ENCODE peak calls at places on chromosomes 11 and 22, in ten cellular contexts. One of them, this sample, is unnamed.

GRCh38 chr11:68525930-68526329 is 65.4 kb downstream of the PPP6R3 start:
- DNase-seq in body of pancreas: no peak
- DNase-seq in cardiac muscle cell: peak; percentile 56
- DNase-seq in Caco-2: no peak
- DNase-seq in CD8-positive, alpha-beta T cell: no peak
- DNase-seq in choroid plexus epithelial cell: peak; percentile 42
- DNase-seq in ascending aorta: no peak
- DNase-seq in sigmoid colon: no peak
- DNase-seq in astrocyte of the cerebellum: peak; percentile 54
- DNase-seq in Panc1: no peak
- DNase-seq in this sample: no peak

GRCh38 chr11:32615422-32615821 is 31.8 kb downstream of the EIF3M start:
- DNase-seq in body of pancreas: no peak
- DNase-seq in cardiac muscle cell: peak; percentile 69
- DNase-seq in Caco-2: no peak
- DNase-seq in CD8-positive, alpha-beta T cell: no peak
- DNase-seq in choroid plexus epithelial cell: peak; percentile 66
- DNase-seq in ascending aorta: no peak
- DNase-seq in sigmoid colon: no peak
- DNase-seq in astrocyte of the cerebellum: peak; percentile 8
- DNase-seq in Panc1: no peak
- DNase-seq in this sample: no peak

GRCh38 chr11:82547163-82547560 is 186.5 kb downstream of the FAM181B start:
- DNase-seq in body of pancreas: no peak
- DNase-seq in cardiac muscle cell: no peak
- DNase-seq in Caco-2: peak; percentile 49
- DNase-seq in CD8-positive, alpha-beta T cell: no peak
- DNase-seq in choroid plexus epithelial cell: no peak
- DNase-seq in ascending aorta: no peak
- DNase-seq in sigmoid colon: no peak
- DNase-seq in astrocyte of the cerebellum: no peak
- DNase-seq in Panc1: no peak
- DNase-seq in this sample: no peak

GRCh38 chr11:61760946-61761345 is 8.5 kb downstream of the MYRF start:
- DNase-seq in body of pancreas: no peak
- DNase-seq in cardiac muscle cell: no peak
- DNase-seq in Caco-2: no peak
- DNase-seq in CD8-positive, alpha-beta T cell: no peak
- DNase-seq in choroid plexus epithelial cell: no peak
- DNase-seq in ascending aorta: no peak
- DNase-seq in sigmoid colon: no peak
- DNase-seq in astrocyte of the cerebellum: no peak
- DNase-seq in Panc1: no peak
- DNase-seq in this sample: no peak

GRCh38 chr22:20571531-20572007 is 64.2 kb downstream of the MED15 start:
- DNase-seq in body of pancreas: peak; percentile 41
- DNase-seq in cardiac muscle cell: peak; percentile 54
- DNase-seq in Caco-2: peak; percentile 43
- DNase-seq in CD8-positive, alpha-beta T cell: peak; percentile 87
- DNase-seq in choroid plexus epithelial cell: peak; percentile 44
- DNase-seq in ascending aorta: no peak
- DNase-seq in sigmoid colon: no peak
- DNase-seq in astrocyte of the cerebellum: no peak
- DNase-seq in Panc1: peak; percentile 13
- DNase-seq in this sample: no peak

GRCh38 chr11:27055065-27055682 is 14.6 kb downstream of the BBOX1 start:
- DNase-seq in body of pancreas: no peak
- DNase-seq in cardiac muscle cell: peak; percentile 48
- DNase-seq in Caco-2: peak; percentile 60
- DNase-seq in CD8-positive, alpha-beta T cell: no peak
- DNase-seq in choroid plexus epithelial cell: peak; percentile 80
- DNase-seq in ascending aorta: no peak
- DNase-seq in sigmoid colon: no peak
- DNase-seq in astrocyte of the cerebellum: peak; percentile 20
- DNase-seq in Panc1: no peak
- DNase-seq in this sample: no peak

GRCh38 chr11:114115406-114116054 is 56.0 kb downstream of the ZBTB16 start:
- DNase-seq in body of pancreas: no peak
- DNase-seq in cardiac muscle cell: no peak
- DNase-seq in Caco-2: peak; percentile 90
- DNase-seq in CD8-positive, alpha-beta T cell: no peak
- DNase-seq in choroid plexus epithelial cell: no peak
- DNase-seq in ascending aorta: peak; percentile 50
- DNase-seq in sigmoid colon: peak; percentile 60
- DNase-seq in astrocyte of the cerebellum: no peak
- DNase-seq in Panc1: no peak
- DNase-seq in this sample: no peak

GRCh38 chr11:2142762-2143202 is 3.6 kb upstream of the IGF2 start:
- DNase-seq in body of pancreas: no peak
- DNase-seq in cardiac muscle cell: peak; percentile 25
- DNase-seq in Caco-2: no peak
- DNase-seq in CD8-positive, alpha-beta T cell: no peak
- DNase-seq in choroid plexus epithelial cell: no peak
- DNase-seq in ascending aorta: no peak
- DNase-seq in sigmoid colon: no peak
- DNase-seq in astrocyte of the cerebellum: no peak
- DNase-seq in Panc1: no peak
- DNase-seq in this sample: no peak

GRCh38 chr11:69293087-69293486 is 868 bp upstream of the MYEOV start:
- DNase-seq in body of pancreas: no peak
- DNase-seq in cardiac muscle cell: no peak
- DNase-seq in Caco-2: no peak
- DNase-seq in CD8-positive, alpha-beta T cell: no peak
- DNase-seq in choroid plexus epithelial cell: no peak
- DNase-seq in ascending aorta: no peak
- DNase-seq in sigmoid colon: no peak
- DNase-seq in astrocyte of the cerebellum: no peak
- DNase-seq in Panc1: no peak
- DNase-seq in this sample: no peak

GRCh38 chr11:125941606-125942275 is 4.1 kb upstream of the VSIG10L2 start:
- DNase-seq in body of pancreas: peak; percentile 69
- DNase-seq in cardiac muscle cell: peak; percentile 48
- DNase-seq in Caco-2: peak; percentile 78
- DNase-seq in CD8-positive, alpha-beta T cell: peak; percentile 53
- DNase-seq in choroid plexus epithelial cell: peak; percentile 58
- DNase-seq in ascending aorta: no peak
- DNase-seq in sigmoid colon: peak; percentile 60
- DNase-seq in astrocyte of the cerebellum: peak; percentile 3
- DNase-seq in Panc1: no peak
- DNase-seq in this sample: peak; percentile 67

GRCh38 chr11:59173964-59174663 is 2.2 kb downstream of the DTX4 start:
- DNase-seq in body of pancreas: peak; percentile 56
- DNase-seq in cardiac muscle cell: peak; percentile 52
- DNase-seq in Caco-2: peak; percentile 94
- DNase-seq in CD8-positive, alpha-beta T cell: no peak
- DNase-seq in choroid plexus epithelial cell: no peak
- DNase-seq in ascending aorta: no peak
- DNase-seq in sigmoid colon: peak; percentile 74
- DNase-seq in astrocyte of the cerebellum: no peak
- DNase-seq in Panc1: no peak
- DNase-seq in this sample: peak; percentile 26
- H3K4me3 ChIP-seq in body of pancreas: no peak overlapping the region
- H3K4me3 ChIP-seq in cardiac muscle cell: no peak overlapping the region
- H3K4me3 ChIP-seq in Caco-2: peak overlapping the region; percentile 52
- H3K4me3 ChIP-seq in CD8-positive, alpha-beta T cell: no peak overlapping the region
- H3K4me3 ChIP-seq in choroid plexus epithelial cell: no peak overlapping the region
- H3K4me3 ChIP-seq in ascending aorta: no peak overlapping the region
- H3K4me3 ChIP-seq in sigmoid colon: peak overlapping the region; percentile 57
- H3K4me3 ChIP-seq in astrocyte of the cerebellum: no peak overlapping the region
- H3K4me3 ChIP-seq in Panc1: no peak overlapping the region
- H3K4me3 ChIP-seq in this sample: peak overlapping the region; percentile 68

GRCh38 chr22:39927544-39927943 is 26.7 kb downstream of the GRAP2 start:
- DNase-seq in body of pancreas: no peak
- DNase-seq in cardiac muscle cell: no peak
- DNase-seq in Caco-2: peak; percentile 4
- DNase-seq in CD8-positive, alpha-beta T cell: no peak
- DNase-seq in choroid plexus epithelial cell: no peak
- DNase-seq in ascending aorta: no peak
- DNase-seq in sigmoid colon: no peak
- DNase-seq in astrocyte of the cerebellum: no peak
- DNase-seq in Panc1: no peak
- DNase-seq in this sample: no peak
- TF ChIP-seq CTCF in body of pancreas: peak; percentile 9
- TF ChIP-seq CTCF in cardiac muscle cell: peak; percentile 5
- TF ChIP-seq CTCF in Caco-2: peak; percentile 31
- TF ChIP-seq CTCF in CD8-positive, alpha-beta T cell: peak; percentile 20
- TF ChIP-seq CTCF in choroid plexus epithelial cell: peak; percentile 18
- TF ChIP-seq CTCF in ascending aorta: no peak
- TF ChIP-seq CTCF in sigmoid colon: no peak
- TF ChIP-seq CTCF in astrocyte of the cerebellum: peak; percentile 22
- TF ChIP-seq CTCF in Panc1: no peak
- TF ChIP-seq CTCF in this sample: no peak

GRCh38 chr11:104219081-104219480 is 55.1 kb upstream of the PDGFD start:
- DNase-seq in body of pancreas: no peak
- DNase-seq in cardiac muscle cell: no peak
- DNase-seq in Caco-2: no peak
- DNase-seq in CD8-positive, alpha-beta T cell: no peak
- DNase-seq in choroid plexus epithelial cell: peak; percentile 61
- DNase-seq in ascending aorta: peak; percentile 62
- DNase-seq in sigmoid colon: no peak
- DNase-seq in astrocyte of the cerebellum: no peak
- DNase-seq in Panc1: no peak
- DNase-seq in this sample: no peak

GRCh38 chr11:104221455-104221854 is 57.5 kb upstream of the PDGFD start:
- DNase-seq in body of pancreas: no peak
- DNase-seq in cardiac muscle cell: no peak
- DNase-seq in Caco-2: no peak
- DNase-seq in CD8-positive, alpha-beta T cell: no peak
- DNase-seq in choroid plexus epithelial cell: no peak
- DNase-seq in ascending aorta: no peak
- DNase-seq in sigmoid colon: no peak
- DNase-seq in astrocyte of the cerebellum: no peak
- DNase-seq in Panc1: no peak
- DNase-seq in this sample: no peak

GRCh38 chr11:104225047-104225446 is 61.1 kb upstream of the PDGFD start:
- DNase-seq in body of pancreas: no peak
- DNase-seq in cardiac muscle cell: no peak
- DNase-seq in Caco-2: no peak
- DNase-seq in CD8-positive, alpha-beta T cell: no peak
- DNase-seq in choroid plexus epithelial cell: no peak
- DNase-seq in ascending aorta: no peak
- DNase-seq in sigmoid colon: no peak
- DNase-seq in astrocyte of the cerebellum: no peak
- DNase-seq in Panc1: no peak
- DNase-seq in this sample: no peak

DNA sequence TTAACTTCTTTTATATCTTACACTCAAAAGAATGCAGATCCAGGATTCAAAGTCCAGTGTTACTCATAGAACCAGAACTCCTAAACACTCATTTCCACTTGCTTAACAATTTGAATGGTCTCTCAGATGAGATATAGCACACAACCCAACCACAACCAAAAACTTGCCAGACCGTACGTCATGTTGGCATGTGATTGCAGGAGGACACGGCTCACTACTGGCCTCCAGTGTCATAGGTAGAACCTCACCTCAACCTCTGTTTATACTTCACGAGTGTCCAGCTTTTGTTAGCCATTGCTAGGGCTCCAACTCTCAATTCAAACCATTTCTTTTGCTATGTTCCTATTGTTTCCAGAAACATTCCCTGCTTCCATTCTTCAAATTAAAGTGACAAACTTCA is 58.5 kb upstream of the PDGFD start:
- DNase-seq in body of pancreas: no peak
- DNase-seq in cardiac muscle cell: no peak
- DNase-seq in Caco-2: peak; percentile 11
- DNase-seq in CD8-positive, alpha-beta T cell: no peak
- DNase-seq in choroid plexus epithelial cell: no peak
- DNase-seq in ascending aorta: no peak
- DNase-seq in sigmoid colon: no peak
- DNase-seq in astrocyte of the cerebellum: no peak
- DNase-seq in Panc1: no peak
- DNase-seq in this sample: no peak
- H3K4me3 ChIP-seq in body of pancreas: no peak overlapping the region
- H3K4me3 ChIP-seq in cardiac muscle cell: no peak overlapping the region
- H3K4me3 ChIP-seq in Caco-2: no peak overlapping the region
- H3K4me3 ChIP-seq in CD8-positive, alpha-beta T cell: no peak overlapping the region
- H3K4me3 ChIP-seq in choroid plexus epithelial cell: no peak overlapping the region
- H3K4me3 ChIP-seq in ascending aorta: no peak overlapping the region
- H3K4me3 ChIP-seq in sigmoid colon: no peak overlapping the region
- H3K4me3 ChIP-seq in astrocyte of the cerebellum: no peak overlapping the region
- H3K4me3 ChIP-seq in Panc1: no peak overlapping the region
- H3K4me3 ChIP-seq in this sample: no peak overlapping the region

GRCh38 chr22:32579533-32580220 is 105.1 kb downstream of the FBXO7 start:
- DNase-seq in body of pancreas: no peak
- DNase-seq in cardiac muscle cell: no peak
- DNase-seq in Caco-2: no peak
- DNase-seq in CD8-positive, alpha-beta T cell: no peak
- DNase-seq in choroid plexus epithelial cell: peak; percentile 61
- DNase-seq in ascending aorta: no peak
- DNase-seq in sigmoid colon: no peak
- DNase-seq in astrocyte of the cerebellum: peak; percentile 28
- DNase-seq in Panc1: no peak
- DNase-seq in this sample: no peak

GRCh38 chr22:32585737-32586136 is 111.1 kb downstream of the FBXO7 start:
- DNase-seq in body of pancreas: no peak
- DNase-seq in cardiac muscle cell: no peak
- DNase-seq in Caco-2: no peak
- DNase-seq in CD8-positive, alpha-beta T cell: no peak
- DNase-seq in choroid plexus epithelial cell: no peak
- DNase-seq in ascending aorta: no peak
- DNase-seq in sigmoid colon: no peak
- DNase-seq in astrocyte of the cerebellum: no peak
- DNase-seq in Panc1: no peak
- DNase-seq in this sample: no peak

GRCh38 chr22:32584650-32585049 is 110.0 kb downstream of the FBXO7 start:
- DNase-seq in body of pancreas: no peak
- DNase-seq in cardiac muscle cell: peak; percentile 61
- DNase-seq in Caco-2: no peak
- DNase-seq in CD8-positive, alpha-beta T cell: no peak
- DNase-seq in choroid plexus epithelial cell: peak; percentile 87
- DNase-seq in ascending aorta: no peak
- DNase-seq in sigmoid colon: peak; percentile 35
- DNase-seq in astrocyte of the cerebellum: peak; percentile 15
- DNase-seq in Panc1: no peak
- DNase-seq in this sample: no peak

GRCh38 chr22:32583921-32584335 is 109.3 kb downstream of the FBXO7 start:
- DNase-seq in body of pancreas: no peak
- DNase-seq in cardiac muscle cell: peak; percentile 69
- DNase-seq in Caco-2: no peak
- DNase-seq in CD8-positive, alpha-beta T cell: no peak
- DNase-seq in choroid plexus epithelial cell: peak; percentile 68
- DNase-seq in ascending aorta: no peak
- DNase-seq in sigmoid colon: peak; percentile 9
- DNase-seq in astrocyte of the cerebellum: no peak
- DNase-seq in Panc1: no peak
- DNase-seq in this sample: no peak

DNA sequence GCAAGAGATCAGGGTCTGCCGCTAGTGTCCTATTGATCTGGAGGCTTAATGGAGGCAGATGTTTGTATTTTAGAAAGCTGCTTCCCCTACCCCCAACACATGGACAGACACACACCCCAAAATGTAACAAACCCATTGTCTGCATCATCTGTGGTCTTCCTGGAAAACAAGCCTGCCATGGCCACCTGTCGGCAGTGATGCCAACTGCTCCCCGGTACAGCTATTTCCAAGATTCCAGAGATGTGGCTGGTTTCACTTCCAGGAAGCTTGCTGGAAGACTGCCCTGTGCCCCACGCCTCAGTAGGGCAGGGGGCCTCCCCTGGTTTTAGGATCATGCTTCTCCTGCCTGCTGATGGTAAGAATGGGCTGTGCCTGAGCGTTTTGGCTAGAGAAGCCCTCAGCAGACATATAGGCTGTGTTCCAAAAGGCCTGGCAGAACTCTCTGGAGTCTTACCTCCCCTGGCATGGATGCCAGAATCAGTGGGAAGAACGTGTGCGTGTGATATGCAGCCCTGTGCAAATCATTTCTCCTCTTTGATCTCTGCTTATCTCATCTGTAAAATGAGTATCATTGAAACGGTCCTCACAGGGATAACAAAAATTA is 108.6 kb downstream of the FBXO7 start:
- DNase-seq in body of pancreas: no peak
- DNase-seq in cardiac muscle cell: no peak
- DNase-seq in Caco-2: no peak
- DNase-seq in CD8-positive, alpha-beta T cell: no peak
- DNase-seq in choroid plexus epithelial cell: no peak
- DNase-seq in ascending aorta: no peak
- DNase-seq in sigmoid colon: peak; percentile 18
- DNase-seq in astrocyte of the cerebellum: no peak
- DNase-seq in Panc1: no peak
- DNase-seq in this sample: no peak
- TF ChIP-seq CTCF in body of pancreas: no peak
- TF ChIP-seq CTCF in cardiac muscle cell: no peak
- TF ChIP-seq CTCF in Caco-2: no peak
- TF ChIP-seq CTCF in CD8-positive, alpha-beta T cell: no peak
- TF ChIP-seq CTCF in choroid plexus epithelial cell: no peak
- TF ChIP-seq CTCF in ascending aorta: no peak
- TF ChIP-seq CTCF in sigmoid colon: no peak
- TF ChIP-seq CTCF in astrocyte of the cerebellum: no peak
- TF ChIP-seq CTCF in Panc1: no peak
- TF ChIP-seq CTCF in this sample: no peak